ENCODE peak calls at places on chromosomes 7 and 10, in four cellular contexts. I is K562, E is GM12891, G is H1. C is an unnamed sample.

GRCh38 chr10:95606922-95607321 is 45.8 kb upstream of the SORBS1 start:
- DNase-seq in I (no peak), E (no peak), G (no peak), C (no peak)

GRCh38 chr7:4610768-4611467 is 71.2 kb upstream of the FOXK1 start:
- DNase-seq in I (peak; percentile 66), E (no peak), G (peak; percentile 51), C (no peak)

GRCh38 chr10:68633816-68634466 is 73.8 kb downstream of the TET1 start:
- DNase-seq in I (no peak), E (no peak), G (no peak), C (no peak)

GRCh38 chr7:29723599-29723998 is 82.7 kb upstream of the WIPF3 start:
- DNase-seq in I (no peak), E (no peak), G (no peak), C (no peak)

GRCh38 chr7:42272793-42273665 is 36.0 kb upstream of the GLI3 start:
- DNase-seq in I (no peak), E (no peak), G (no peak), C (no peak)

GRCh38 chr10:48605786-48606529 is 1.1 kb upstream of the ARHGAP22 start:
- DNase-seq in I (no peak), E (no peak), G (peak; percentile 22), C (no peak)

GRCh38 chr10:408223-408622 is 273.0 kb downstream of the ZMYND11 start:
- DNase-seq in I (no peak), E (no peak), G (no peak), C (no peak)

GRCh38 chr10:110496553-110497437 is 912 bp upstream of the DUSP5 start:
- DNase-seq in I (no peak), E (no peak), G (no peak), C (no peak)

GRCh38 chr7:155448632-155449007 is 9.3 kb upstream of the EN2 start:
- DNase-seq in I (no peak), E (no peak), G (peak; percentile 71), C (no peak)

GRCh38 chr7:2142386-2142785 is 90.4 kb downstream of the MAD1L1 start:
- DNase-seq in I (no peak), E (no peak), G (no peak), C (no peak)

GRCh38 chr10:114520453-114520852 is 116.2 kb upstream of the AFAP1L2 start:
- DNase-seq in I (no peak), E (no peak), G (no peak), C (no peak)

GRCh38 chr7:75732764-75733630 is 5.7 kb downstream of the HIP1 start:
- DNase-seq in I (peak; percentile 58), E (no peak), G (no peak), C (no peak)

GRCh38 chr7:21314954-21315353 is 112.9 kb upstream of the SP4 start:
- DNase-seq in I (no peak), E (no peak), G (no peak), C (no peak)

GRCh38 chr7:21318916-21319270 is 109.0 kb upstream of the SP4 start:
- DNase-seq in I (no peak), E (no peak), G (no peak), C (no peak)

GRCh38 chr7:21318190-21318915 is 109.5 kb upstream of the SP4 start:
- DNase-seq in I (no peak), E (no peak), G (no peak), C (no peak)
- TF ChIP-seq POLR2AphosphoS5 in I (no peak), E (no peak), G (no peak), C (no peak)

DNA sequence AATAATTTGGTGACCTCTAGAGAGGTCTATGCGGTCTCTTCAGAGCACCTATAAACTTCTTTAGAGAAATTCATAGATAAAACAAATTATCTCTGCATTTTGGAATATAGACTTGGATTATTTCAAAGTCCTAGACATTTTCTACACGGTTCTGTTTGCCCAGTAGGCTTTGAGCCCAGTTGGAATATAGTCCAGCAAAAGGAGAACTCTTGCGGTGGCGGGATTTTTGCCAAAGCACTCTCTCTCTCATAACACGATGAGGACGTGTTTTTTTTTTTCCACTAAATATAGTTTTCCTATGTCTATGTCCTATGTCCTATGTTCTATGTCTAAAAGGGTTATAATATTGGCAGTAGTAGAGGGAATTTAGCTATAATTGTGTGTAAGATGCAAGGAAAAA is 164.9 kb upstream of the AGR3 start:
- DNase-seq in I (no peak), E (no peak), G (no peak), C (no peak)
- TF ChIP-seq TAF1 in I (no peak), E (no peak), G (no peak), C (no peak)

DNA sequence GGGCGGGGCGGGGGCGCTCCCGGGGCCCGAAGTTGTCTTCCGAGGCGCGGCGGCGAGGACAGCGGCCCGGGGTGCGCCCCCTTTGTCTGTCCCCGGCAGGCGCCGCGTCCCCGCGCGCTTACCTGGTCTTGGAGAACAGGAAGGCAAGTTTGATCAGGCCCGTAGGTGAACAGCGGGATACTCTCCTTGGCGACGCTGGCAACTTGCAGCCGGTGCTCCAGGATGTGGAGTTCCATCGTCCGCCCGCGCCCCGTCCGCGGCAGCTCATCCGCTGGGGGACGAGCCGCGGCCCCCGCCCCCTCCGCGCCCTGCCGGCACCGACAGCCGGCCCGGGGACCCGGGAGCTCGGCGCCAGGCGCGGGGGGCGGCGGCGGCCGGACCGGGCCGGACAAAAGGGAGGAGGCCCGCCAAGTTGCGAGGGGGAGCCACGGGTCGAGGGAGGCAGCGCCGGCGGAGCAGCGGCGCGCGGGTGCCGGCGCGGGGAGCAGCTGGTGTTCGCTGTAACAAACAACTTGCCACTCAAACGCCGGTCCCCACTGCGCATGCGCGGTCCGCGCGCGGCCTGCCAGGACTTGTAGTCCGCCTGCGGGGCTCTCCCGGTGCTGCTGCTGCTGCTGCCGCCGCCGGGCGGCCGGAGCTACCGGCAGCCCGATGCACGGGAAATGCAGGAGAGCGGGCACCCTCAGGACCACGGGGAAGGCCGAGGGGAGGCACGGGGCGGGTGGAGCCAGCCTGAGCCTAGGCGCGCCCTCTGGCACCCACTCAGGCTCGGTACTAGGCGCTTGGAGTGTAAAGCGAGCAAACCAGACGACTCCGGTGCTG is 35.6 kb upstream of the SPDYE3 start:
- DNase-seq in I (peak; percentile 91), E (peak; percentile 90), G (peak; percentile 99), C (peak; percentile 85)
- TF ChIP-seq POLR2A in I (peak; percentile 40), E (no peak), G (no peak), C (peak; percentile 50)

GRCh38 chr10:78973901-78974408 is 94.8 kb upstream of the ZMIZ1 start:
- DNase-seq in I (no peak), E (peak; percentile 49), G (peak; percentile 88), C (peak; percentile 46)

GRCh38 chr10:78972160-78972946 is 96.4 kb upstream of the ZMIZ1 start:
- DNase-seq in I (peak; percentile 87), E (no peak), G (no peak), C (no peak)

GRCh38 chr10:78974409-78975317 is 94.1 kb upstream of the ZMIZ1 start:
- DNase-seq in I (peak; percentile 81), E (peak; percentile 51), G (peak; percentile 70), C (no peak)

GRCh38 chr10:78971094-78971682 is 97.6 kb upstream of the ZMIZ1 start:
- DNase-seq in I (no peak), E (no peak), G (no peak), C (no peak)

GRCh38 chr10:78972947-78973900 is 95.5 kb upstream of the ZMIZ1 start:
- DNase-seq in I (peak; percentile 98), E (peak; percentile 95), G (peak; percentile 72), C (peak; percentile 92)
- TF ChIP-seq POLR2AphosphoS5 in I (peak; percentile 49), E (no peak), G (no peak), C (no peak)

GRCh38 chr7:119254741-119255140 is 1018.2 kb upstream of the KCND2 start:
- DNase-seq in I (no peak), E (no peak), G (no peak), C (no peak)
- TF ChIP-seq TAF1 in I (no peak), E (no peak), G (no peak), C (no peak)